ENCODE peak calls at places on chromosomes 12 and 14, in seven cellular contexts. J is OCI-M1; X is NK-92 treated with Interleukin-12 subunit alpha and Interleukin-12 subunit beta, amount 100 ng/mL, for 24 hours; E is AG08396; R is cardiac muscle cell; Z is lower leg skin; A is stimulated activated CD4-positive, alpha-beta T cell treated with anti-CD3 and anti-CD28 coated beads, TNF-alpha, amount 100 ng/mL, for 24 hours. O is an unnamed sample.

GRCh38 chr12:5623411-5623810 is 191.5 kb downstream of the NTF3 start:
- DNase-seq in J (no peak), X (no peak), E (no peak), R (no peak), Z (no peak), A (no peak), O (no peak)

GRCh38 chr12:65324056-65324455 is 45.6 kb downstream of the MSRB3 start:
- DNase-seq in J (no peak), X (no peak), E (no peak), R (no peak), Z (no peak), A (no peak), O (no peak)

GRCh38 chr12:46300906-46301305 is 32.1 kb upstream of the SLC38A1 start:
- DNase-seq in J (no peak), X (no peak), E (no peak), R (no peak), Z (no peak), A (no peak), O (no peak)

GRCh38 chr12:6903712-6904111 is 910 bp upstream of the LRRC23 start:
- DNase-seq in J (peak), X (no peak), E (no peak), R (no peak), Z (no peak), A (no peak), O (no peak)

GRCh38 chr12:51183816-51184215 is 10.9 kb upstream of the TFCP2 start:
- DNase-seq in J (peak), X (no peak), E (no peak), R (peak), Z (no peak), A (no peak), O (no peak)

GRCh38 chr12:49767333-49767732 is 26.0 kb downstream of the TMBIM6 start:
- DNase-seq in J (no peak), X (no peak), E (no peak), R (no peak), Z (no peak), A (no peak), O (no peak)

GRCh38 chr14:24789277-24789832 is 155.4 kb upstream of the GZMB start:
- DNase-seq in J (no peak), X (no peak), E (no peak), R (no peak), Z (no peak), A (no peak), O (no peak)

GRCh38 chr12:104823985-104824441 is 134.1 kb downstream of the SLC41A2 start:
- DNase-seq in J (peak), X (no peak), E (no peak), R (no peak), Z (peak), A (no peak), O (peak)

GRCh38 chr14:91509083-91509877 is 830 bp downstream of the PPP4R3A start:
- DNase-seq in J (peak), X (no peak), E (peak), R (peak), Z (peak), A (peak), O (peak)

GRCh38 chr12:76586764-76587395 is 27.3 kb upstream of the OSBPL8 start:
- DNase-seq in J (peak), X (peak), E (peak), R (peak), Z (peak), A (peak), O (no peak)

GRCh38 chr12:120013659-120014380 is 24.8 kb downstream of the BICDL1 start:
- DNase-seq in J (no peak), X (peak), E (no peak), R (no peak), Z (no peak), A (peak), O (no peak)

GRCh38 chr12:50087995-50088394 is 2.9 kb downstream of the SMARCD1 start:
- DNase-seq in J (no peak), X (no peak), E (peak), R (no peak), Z (no peak), A (no peak), O (no peak)

GRCh38 chr12:122022393-122023338 is 982 bp downstream of the BCL7A start:
- DNase-seq in J (peak), X (no peak), E (peak), R (peak), Z (no peak), A (no peak), O (no peak)

GRCh38 chr12:54932691-54933090 is 51.9 kb downstream of the TESPA1 start:
- DNase-seq in J (peak), X (no peak), E (no peak), R (no peak), Z (no peak), A (no peak), O (no peak)

GRCh38 chr12:4448943-4449861 is 3.6 kb upstream of the FGF6 start:
- DNase-seq in J (no peak), X (no peak), E (no peak), R (no peak), Z (no peak), A (no peak), O (no peak)

GRCh38 chr12:46382425-46382973 is 9.9 kb upstream of the SLC38A2 start:
- DNase-seq in J (no peak), X (no peak), E (no peak), R (no peak), Z (no peak), A (no peak), O (no peak)

GRCh38 chr12:108786450-108786849 is 55.1 kb upstream of the CORO1C start:
- DNase-seq in J (no peak), X (no peak), E (no peak), R (no peak), Z (no peak), A (no peak), O (no peak)

GRCh38 chr12:129394416-129394815 is 509.4 kb downstream of the TMEM132D start:
- DNase-seq in J (no peak), X (no peak), E (no peak), R (no peak), Z (no peak), A (no peak), O (no peak)

GRCh38 chr14:99460793-99461192 is 19.9 kb downstream of the SETD3 start:
- DNase-seq in J (peak), X (no peak), E (no peak), R (no peak), Z (no peak), A (no peak), O (no peak)

GRCh38 chr14:66596241-66596985 is 88.5 kb downstream of the GPHN start:
- DNase-seq in J (no peak), X (no peak), E (no peak), R (no peak), Z (no peak), A (no peak), O (peak)

O was measured in left lung.